ENCODE peak calls at places on chromosomes 4 and X, in five cellular contexts. O, E, U, Z and W are unnamed samples.
A peak's percentile ranks its signal among the peaks of the same experiment; 100 is the strongest.

GRCh38 chr4:88240297-88240714 is 44.1 kb downstream of the PPM1K start:
- DNase-seq in O (no peak), E (no peak), U (no peak), Z (no peak), W (no peak)

GRCh38 chr4:3376266-3376665 is 65.5 kb upstream of the HGFAC start:
- DNase-seq in O (no peak), E (no peak), U (no peak), Z (no peak), W (no peak)

GRCh38 chr4:176569301-176569700 is 223.4 kb downstream of the VEGFC start:
- DNase-seq in O (no peak), E (no peak), U (no peak), Z (no peak), W (no peak)

GRCh38 chr4:149638073-149638472 is 177.6 kb downstream of the IQCM start:
- DNase-seq in O (peak; percentile 87), E (no peak), U (no peak), Z (no peak), W (no peak)

GRCh38 chrX:133638285-133638684 is 223.0 kb upstream of the GPC4 start:
- DNase-seq in O (no peak), E (no peak), U (no peak), Z (no peak), W (no peak)

GRCh38 chrX:54157561-54157960 is 25.5 kb downstream of the FAM120C start:
- DNase-seq in O (no peak), E (no peak), U (no peak), Z (no peak), W (no peak)

GRCh38 chr4:38278255-38278654 is 318.1 kb downstream of the PTTG2 start:
- DNase-seq in O (no peak), E (no peak), U (no peak), Z (no peak), W (no peak)

GRCh38 chrX:16212436-16212835 is 45.2 kb downstream of the MAGEB17 start:
- DNase-seq in O (no peak), E (no peak), U (no peak), Z (peak; percentile 7), W (no peak)

GRCh38 chr4:152024881-152025280 is 264.1 kb upstream of the GATB start:
- DNase-seq in O (no peak), E (no peak), U (no peak), Z (no peak), W (no peak)

GRCh38 chr4:145904413-145905177 is 34.0 kb downstream of the ZNF827 start:
- DNase-seq in O (peak; percentile 40), E (no peak), U (no peak), Z (no peak), W (no peak)

GRCh38 chrX:50081282-50081955 is 119.4 kb downstream of the AKAP4 start:
- DNase-seq in O (no peak), E (no peak), U (no peak), Z (no peak), W (no peak)

GRCh38 chr4:183527326-183527725 is 22.5 kb downstream of the ING2 start:
- DNase-seq in O (no peak), E (no peak), U (no peak), Z (no peak), W (no peak)

GRCh38 chr4:85637778-85638177 is 162.8 kb downstream of the ARHGAP24 start:
- DNase-seq in O (no peak), E (no peak), U (no peak), Z (no peak), W (no peak)

GRCh38 chrX:13605611-13606010 is 36.2 kb downstream of the EGFL6 start:
- DNase-seq in O (peak; percentile 37), E (no peak), U (no peak), Z (no peak), W (no peak)

GRCh38 chr4:44425614-44426208 is 22.9 kb downstream of the KCTD8 start:
- DNase-seq in O (no peak), E (no peak), U (peak; percentile 27), Z (no peak), W (no peak)

GRCh38 chrX:19617550-19617949 is 102.2 kb upstream of the MAP3K15 start:
- DNase-seq in O (no peak), E (no peak), U (no peak), Z (no peak), W (no peak)

GRCh38 chr4:101349346-101350064 is 2.2 kb upstream of the PPP3CA start:
- DNase-seq in O (peak; percentile 81), E (peak; percentile 12), U (no peak), Z (no peak), W (peak; percentile 75)

GRCh38 chrX:65758505-65758904 is 91.1 kb downstream of the MSN start:
- DNase-seq in O (no peak), E (no peak), U (no peak), Z (no peak), W (no peak)

GRCh38 chrX:101362116-101362515 is 13.6 kb upstream of the TIMM8A start:
- DNase-seq in O (no peak), E (no peak), U (no peak), Z (no peak), W (no peak)

GRCh38 chrX:119784747-119785446 is 6.5 kb downstream of the RPL39 start:
- DNase-seq in O (no peak), E (peak; percentile 29), U (peak; percentile 18), Z (peak; percentile 27), W (no peak)

GRCh38 chr4:9867746-9868425 is 86.5 kb downstream of the DRD5 start:
- DNase-seq in O (no peak), E (no peak), U (no peak), Z (no peak), W (no peak)

GRCh38 chrX:150334100-150334499 is 29.0 kb upstream of the MAMLD1 start:
- DNase-seq in O (no peak), E (no peak), U (no peak), Z (no peak), W (no peak)